ENCODE peak calls at places on chromosomes 11 and 22, in five cellular contexts. E is left ventricle myocardium inferior, N is H1, O is fibroblast of lung, K is tibial nerve. A is an unnamed sample.

GRCh38 chr11:119721129-119722120 is 7.6 kb downstream of the NECTIN1 start:
- DNase-seq in N (no peak), E (peak), O (no peak), K (no peak), A (no peak)

GRCh38 chr11:6431861-6432260 is 8.9 kb downstream of the HPX start:
- DNase-seq in N (no peak), O (no peak), E (no peak), K (no peak), A (no peak)

GRCh38 chr22:37416806-37417205 is 10.5 kb downstream of the ELFN2 start:
- DNase-seq in E (no peak), O (no peak), K (no peak), N (no peak), A (no peak)

GRCh38 chr11:128522943-128523518 is 64.3 kb downstream of the ETS1 start:
- DNase-seq in K (no peak), E (no peak), N (no peak), O (no peak), A (no peak)

GRCh38 chr22:23397618-23398567 is 182.2 kb downstream of the IGLL1 start:
- DNase-seq in O (no peak), K (no peak), E (no peak), N (no peak), A (no peak)

GRCh38 chr11:19985106-19985505 is 175.2 kb downstream of the DBX1 start:
- DNase-seq in O (no peak), K (no peak), E (no peak), N (no peak), A (no peak)

GRCh38 chr11:58637367-58637766 is 14.9 kb downstream of the CNTF start:
- DNase-seq in N (no peak), E (no peak), O (no peak), K (no peak), A (no peak)

GRCh38 chr11:119520966-119521365 is 98.0 kb upstream of the THY1 start:
- DNase-seq in N (no peak), O (no peak), K (no peak), E (no peak), A (no peak)

GRCh38 chr11:121553806-121554205 is 101.0 kb upstream of the SORL1-AS1 start:
- DNase-seq in N (no peak), K (no peak), O (no peak), E (no peak), A (no peak)

GRCh38 chr22:49734390-49734789 is 93.3 kb downstream of the BRD1 start:
- DNase-seq in N (no peak), K (no peak), E (no peak), O (no peak), A (no peak)

GRCh38 chr11:94740083-94740974 is 27.8 kb upstream of the AMOTL1 start:
- DNase-seq in E (peak), K (no peak), N (no peak), O (peak), A (peak)

GRCh38 chr22:24935771-24936483 is 10.6 kb downstream of the LHFPL7 start:
- DNase-seq in E (no peak), K (no peak), N (no peak), O (no peak), A (no peak)

GRCh38 chr11:13335319-13335718 is 57.7 kb downstream of the BMAL1 start:
- DNase-seq in N (no peak), K (peak), O (peak), E (peak), A (peak)

GRCh38 chr11:61657566-61657965 is 22.6 kb upstream of the DAGLA start:
- DNase-seq in N (no peak), O (no peak), K (no peak), E (no peak), A (no peak)

GRCh38 chr22:43147821-43148220 is 3.5 kb upstream of the TSPO start:
- DNase-seq in K (no peak), E (no peak), N (no peak), O (no peak), A (no peak)

GRCh38 chr11:76391039-76391438 is 9.9 kb downstream of the GVQW3 start:
- DNase-seq in E (no peak), O (no peak), K (no peak), N (no peak), A (no peak)

GRCh38 chr22:43060213-43060612 is 29.0 kb downstream of the TTLL1 start:
- DNase-seq in E (no peak), N (peak), K (no peak), O (peak), A (peak)

GRCh38 chr11:1737080-1737757 is 13.2 kb downstream of the IFITM10 start:
- DNase-seq in N (no peak), K (no peak), O (no peak), E (no peak), A (no peak)

GRCh38 chr11:35458846-35459245 is 39.5 kb upstream of the SLC1A2 start:
- DNase-seq in N (no peak), E (no peak), K (no peak), O (no peak), A (no peak)

GRCh38 chr11:93659216-93659615 is 2.3 kb upstream of the CEP295 start:
- DNase-seq in E (no peak), O (no peak), N (no peak), K (no peak), A (no peak)

GRCh38 chr11:122418032-122418431 is 237.5 kb upstream of the UBASH3B start:
- DNase-seq in E (no peak), O (no peak), K (no peak), N (no peak), A (no peak)

GRCh38 chr22:42868751-42869251 is 11.7 kb upstream of the ARFGAP3 start:
- DNase-seq in N (no peak), O (no peak), E (peak), K (no peak), A (peak)

GRCh38 chr11:10641314-10642206 is 52.0 kb downstream of the IRAG1 start:
- DNase-seq in N (no peak), E (no peak), K (no peak), O (no peak), A (no peak)

GRCh38 chr11:94151903-94152677 is 23.4 kb downstream of the PANX1 start:
- DNase-seq in E (no peak), O (peak), K (no peak), N (no peak), A (no peak)

GRCh38 chr11:33339247-33339646 is 82.1 kb downstream of the HIPK3 start:
- DNase-seq in O (no peak), K (no peak), E (no peak), N (no peak), A (no peak)

GRCh38 chr11:33350287-33350686 is 93.1 kb downstream of the HIPK3 start:
- DNase-seq in K (no peak), O (no peak), N (no peak), E (no peak), A (no peak)

GRCh38 chr11:33347490-33348125 is 90.4 kb downstream of the HIPK3 start:
- DNase-seq in N (no peak), E (no peak), K (no peak), O (no peak), A (no peak)

DNA sequence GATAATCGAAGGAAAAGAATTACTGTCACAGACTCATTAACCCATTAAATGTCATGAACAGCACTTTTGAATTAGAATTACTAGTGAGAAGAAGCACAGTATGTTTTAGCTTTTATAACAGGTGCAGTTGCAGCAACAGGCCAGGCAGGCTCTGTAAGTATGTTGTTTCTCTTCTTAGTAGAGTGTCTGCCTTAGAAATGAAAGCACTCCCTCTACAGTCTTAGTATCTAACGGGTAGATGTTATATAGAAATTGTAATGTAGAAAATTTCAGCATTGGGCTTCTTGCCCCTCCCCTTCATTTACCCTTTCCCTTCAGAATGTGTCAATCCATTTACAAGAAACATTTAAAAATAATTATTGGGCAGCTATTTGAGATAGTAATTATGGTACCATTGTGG is 87.4 kb downstream of the HIPK3 start:
- DNase-seq in N (no peak), K (no peak), E (no peak), O (peak), A (no peak)
- TF ChIP-seq CTCF in N (no peak), K (no peak), E (peak), O (no peak), A (peak)

GRCh38 chr11:57546451-57546850 is 9.1 kb downstream of the SMTNL1 start:
- DNase-seq in O (no peak), K (no peak), N (no peak), E (no peak), A (no peak)
- TF ChIP-seq CTCF in O (no peak), K (no peak), N (no peak), E (no peak), A (no peak)

GRCh38 chr22:19223617-19224016 is 45.1 kb upstream of the SLC25A1 start:
- DNase-seq in E (no peak), O (no peak), K (no peak), N (no peak), A (no peak)
- TF ChIP-seq CTCF in E (no peak), O (no peak), K (no peak), N (no peak), A (no peak)

GRCh38 chr11:65887723-65888162 is 528 bp downstream of the FIBP start:
- DNase-seq in E (no peak), K (no peak), N (no peak), O (no peak), A (no peak)

GRCh38 chr11:65891180-65892136 is 985 bp downstream of the CCDC85B start:
- DNase-seq in O (peak), K (no peak), N (no peak), E (peak), A (no peak)

GRCh38 chr11:65888163-65888814 is at the start of gene FIBP:
- DNase-seq in E (peak), N (peak), K (peak), O (peak), A (peak)

GRCh38 chr11:65892661-65893317 is 2.3 kb downstream of the CCDC85B start:
- DNase-seq in E (no peak), N (no peak), O (no peak), K (no peak), A (no peak)

GRCh38 chr11:65890324-65891179 is at the start of gene CCDC85B:
- DNase-seq in E (peak), N (no peak), O (peak), K (peak), A (peak)
- TF ChIP-seq CTCF in E (peak), N (no peak), O (no peak), K (peak), A (peak)

GRCh38 chr11:83287631-83288030 is 1.5 kb upstream of the CCDC90B start:
- DNase-seq in O (no peak), N (no peak), K (no peak), E (no peak), A (no peak)

GRCh38 chr11:83282084-83282716 is 4.0 kb downstream of the CCDC90B start:
- DNase-seq in O (no peak), K (no peak), E (no peak), N (no peak), A (no peak)

GRCh38 chr11:83285131-83285770 is 916 bp downstream of the CCDC90B start:
- DNase-seq in K (no peak), N (no peak), O (no peak), E (no peak), A (no peak)

GRCh38 chr11:83284501-83285051 is 1.6 kb downstream of the CCDC90B start:
- DNase-seq in O (no peak), K (no peak), E (no peak), N (no peak), A (no peak)

DNA sequence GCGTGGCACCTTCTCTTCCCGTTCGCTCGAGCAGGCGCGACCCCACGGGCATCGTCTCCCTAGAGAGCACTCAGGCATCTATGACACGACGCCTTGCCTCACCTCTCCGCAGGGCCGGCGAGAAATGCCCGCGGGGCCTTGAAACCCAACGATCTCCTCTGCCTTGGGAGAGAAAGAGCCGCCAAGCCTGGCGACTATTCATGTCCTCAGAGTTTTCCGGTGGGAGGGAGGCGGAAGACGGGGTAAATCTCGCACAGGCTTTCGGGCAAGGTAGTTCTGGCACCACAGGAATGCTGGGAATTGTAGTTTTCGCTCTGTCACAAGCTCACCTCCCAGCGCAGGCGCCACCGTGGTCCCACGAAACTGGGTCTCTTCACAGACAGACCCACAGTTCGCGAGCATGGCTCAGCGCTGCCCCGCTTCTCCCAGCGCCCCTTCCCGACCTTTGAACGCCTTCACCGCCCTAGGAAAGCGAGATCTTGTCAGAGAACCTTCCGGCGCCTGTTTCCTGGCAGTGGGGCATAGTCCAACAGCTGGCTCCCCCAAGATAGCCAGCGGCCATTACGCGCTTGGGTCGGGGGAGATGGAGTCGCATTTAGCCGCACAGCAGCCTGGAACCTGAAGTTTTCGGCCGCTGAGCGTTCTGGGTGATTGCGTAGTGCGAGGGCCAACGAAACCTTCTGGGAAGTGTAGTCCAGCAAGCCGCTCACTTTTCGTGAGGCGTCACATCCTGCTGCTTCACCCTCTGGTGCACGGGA is at the start of gene CCDC90B:
- DNase-seq in K (peak), O (peak), N (peak), E (peak), A (peak)
- TF ChIP-seq CTCF in K (peak), O (no peak), N (peak), E (no peak), A (peak)

DNA sequence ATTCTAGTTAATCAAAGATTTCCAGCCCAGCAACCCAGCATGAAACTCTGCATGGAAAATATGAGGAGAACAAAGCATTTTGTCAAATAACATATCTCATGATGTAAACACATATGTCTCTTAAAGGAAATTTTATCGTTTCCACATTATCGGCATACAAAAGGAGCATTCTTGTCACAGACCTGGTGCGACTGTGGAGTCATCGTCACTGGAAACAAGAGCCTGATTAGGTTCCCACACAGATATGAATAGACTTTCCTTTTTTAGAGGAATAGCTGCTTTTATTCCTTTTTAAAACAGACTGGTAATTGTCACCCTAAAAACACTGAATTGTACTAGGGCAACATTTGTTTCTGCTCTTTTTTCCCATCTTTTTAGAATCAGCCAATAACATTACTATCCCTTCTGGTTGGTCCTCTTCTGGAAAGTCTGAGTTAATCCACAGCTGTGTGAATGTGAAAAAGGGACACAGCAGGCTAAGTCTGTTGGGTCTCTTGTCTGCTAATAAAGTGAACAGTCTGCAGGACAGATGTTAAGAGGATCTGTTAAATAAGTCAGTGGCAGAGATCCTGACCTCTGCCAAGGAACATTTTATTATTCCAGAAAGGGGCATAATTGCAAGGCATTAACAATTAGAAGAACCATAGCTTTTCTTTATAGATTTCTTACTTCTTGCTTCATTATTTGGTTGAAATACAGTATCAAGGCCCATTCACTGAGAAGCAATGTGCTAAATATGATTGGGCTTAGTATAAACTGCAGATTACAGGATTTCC is 274.4 kb downstream of the SOX6 start:
- DNase-seq in K (no peak), N (no peak), E (no peak), O (peak), A (no peak)
- TF ChIP-seq CTCF in K (no peak), N (no peak), E (no peak), O (no peak), A (no peak)

DNA sequence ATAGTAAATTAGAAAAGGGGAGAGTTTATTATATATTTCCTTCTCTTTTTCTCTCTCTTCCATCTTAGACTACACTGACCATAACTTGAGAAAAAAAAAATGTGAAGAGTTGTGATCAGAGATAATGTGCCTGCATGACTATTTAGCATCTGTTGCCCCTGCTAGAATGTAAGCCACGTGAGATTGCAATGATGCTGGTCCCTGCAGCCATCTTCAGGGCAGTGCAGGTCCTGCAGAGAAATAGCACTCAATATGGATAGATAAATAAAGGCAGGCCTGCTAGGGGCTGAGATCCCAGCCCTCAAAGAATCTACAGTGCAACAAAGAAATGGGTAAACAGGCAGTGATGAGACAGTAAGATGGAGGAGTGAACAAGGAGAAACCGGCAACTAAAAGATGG is 7.8 kb upstream of the DKK3 start:
- DNase-seq in E (no peak), K (no peak), O (no peak), N (no peak), A (no peak)
- TF ChIP-seq CTCF in E (peak), K (no peak), O (peak), N (no peak), A (peak)

DNA sequence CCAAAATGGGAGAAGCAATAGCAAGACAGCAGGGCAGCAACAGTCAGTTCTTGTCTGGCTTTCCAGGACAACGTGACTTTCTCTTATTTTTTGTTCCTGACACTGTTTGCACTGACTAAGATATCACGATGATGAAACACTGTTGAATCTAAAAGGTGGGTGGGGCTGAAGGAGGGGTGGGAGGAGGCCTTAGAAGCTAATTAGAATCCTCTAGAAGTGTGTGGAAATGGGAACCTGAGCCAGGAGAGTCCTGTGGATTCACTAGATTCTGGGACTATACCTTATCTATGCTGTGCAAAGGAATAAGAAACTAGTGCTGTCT is 300.3 kb downstream of the ST3GAL4 start:
- DNase-seq in E (no peak), N (no peak), O (no peak), K (no peak), A (no peak)
- TF ChIP-seq CTCF in E (no peak), N (no peak), O (no peak), K (no peak), A (no peak)

GRCh38 chr11:8813658-8814057 is 97.3 kb upstream of the AKIP1 start:
- DNase-seq in N (peak), K (peak), O (peak), E (peak), A (peak)
- TF ChIP-seq CTCF in N (peak), K (peak), O (peak), E (peak), A (peak)

A was measured in uterus.